ENCODE peak calls at places on chromosomes 5 and 9, in eight cellular contexts. One of them, this sample, is unnamed.

GRCh38 chr9:134358026-134358967 is 32.0 kb downstream of the RXRA start:
- DNase-seq in ovary: peak; percentile 70
- DNase-seq in A172: no peak
- DNase-seq in right lobe of liver: peak; percentile 78
- DNase-seq in activated CD4-positive, alpha-beta T cell treated with anti-CD3 and anti-CD28 coated beads, Interleukin-2, amount 50 U/mL, for 4 hours: no peak
- DNase-seq in stimulated activated naive CD4-positive, alpha-beta T cell: no peak
- DNase-seq in tibial artery: no peak
- DNase-seq in activated T-helper 1 cell treated with anti-CD3 and anti-CD28 coated beads, Interleukin-12 subunit alpha, Interleukin-12 subunit beta, Interleukin-2, Interleukin-4 antibody, amounts not matched to agents 30 ng/mL and 10 ng/mL and 1 ng/mL, durations not matched to agents 14 hours and 24 hours and 36 hours: no peak
- DNase-seq in this sample: no peak

GRCh38 chr5:116438979-116439554 is 135.6 kb downstream of the SEMA6A start:
- DNase-seq in ovary: no peak
- DNase-seq in A172: no peak
- DNase-seq in right lobe of liver: no peak
- DNase-seq in activated CD4-positive, alpha-beta T cell treated with anti-CD3 and anti-CD28 coated beads, Interleukin-2, amount 50 U/mL, for 4 hours: no peak
- DNase-seq in stimulated activated naive CD4-positive, alpha-beta T cell: no peak
- DNase-seq in tibial artery: no peak
- DNase-seq in activated T-helper 1 cell treated with anti-CD3 and anti-CD28 coated beads, Interleukin-12 subunit alpha, Interleukin-12 subunit beta, Interleukin-2, Interleukin-4 antibody, amounts not matched to agents 30 ng/mL and 10 ng/mL and 1 ng/mL, durations not matched to agents 14 hours and 24 hours and 36 hours: no peak
- DNase-seq in this sample: no peak

GRCh38 chr5:130032807-130033206 is 128.5 kb downstream of the CHSY3 start:
- DNase-seq in ovary: no peak
- DNase-seq in A172: no peak
- DNase-seq in right lobe of liver: peak; percentile 41
- DNase-seq in activated CD4-positive, alpha-beta T cell treated with anti-CD3 and anti-CD28 coated beads, Interleukin-2, amount 50 U/mL, for 4 hours: no peak
- DNase-seq in stimulated activated naive CD4-positive, alpha-beta T cell: no peak
- DNase-seq in tibial artery: peak; percentile 80
- DNase-seq in activated T-helper 1 cell treated with anti-CD3 and anti-CD28 coated beads, Interleukin-12 subunit alpha, Interleukin-12 subunit beta, Interleukin-2, Interleukin-4 antibody, amounts not matched to agents 30 ng/mL and 10 ng/mL and 1 ng/mL, durations not matched to agents 14 hours and 24 hours and 36 hours: no peak
- DNase-seq in this sample: no peak

GRCh38 chr5:112968411-112969106 is 8.0 kb upstream of the DCP2 start:
- DNase-seq in ovary: no peak
- DNase-seq in A172: no peak
- DNase-seq in right lobe of liver: no peak
- DNase-seq in activated CD4-positive, alpha-beta T cell treated with anti-CD3 and anti-CD28 coated beads, Interleukin-2, amount 50 U/mL, for 4 hours: no peak
- DNase-seq in stimulated activated naive CD4-positive, alpha-beta T cell: no peak
- DNase-seq in tibial artery: no peak
- DNase-seq in activated T-helper 1 cell treated with anti-CD3 and anti-CD28 coated beads, Interleukin-12 subunit alpha, Interleukin-12 subunit beta, Interleukin-2, Interleukin-4 antibody, amounts not matched to agents 30 ng/mL and 10 ng/mL and 1 ng/mL, durations not matched to agents 14 hours and 24 hours and 36 hours: no peak
- DNase-seq in this sample: no peak

GRCh38 chr5:126680215-126680817 is 79.6 kb downstream of the PHAX start:
- DNase-seq in ovary: no peak
- DNase-seq in A172: peak; percentile 7
- DNase-seq in right lobe of liver: no peak
- DNase-seq in activated CD4-positive, alpha-beta T cell treated with anti-CD3 and anti-CD28 coated beads, Interleukin-2, amount 50 U/mL, for 4 hours: no peak
- DNase-seq in stimulated activated naive CD4-positive, alpha-beta T cell: no peak
- DNase-seq in tibial artery: no peak
- DNase-seq in activated T-helper 1 cell treated with anti-CD3 and anti-CD28 coated beads, Interleukin-12 subunit alpha, Interleukin-12 subunit beta, Interleukin-2, Interleukin-4 antibody, amounts not matched to agents 30 ng/mL and 10 ng/mL and 1 ng/mL, durations not matched to agents 14 hours and 24 hours and 36 hours: no peak
- DNase-seq in this sample: no peak

GRCh38 chr9:114742947-114743346 is 61.0 kb upstream of the TEX48 start:
- DNase-seq in ovary: no peak
- DNase-seq in A172: no peak
- DNase-seq in right lobe of liver: no peak
- DNase-seq in activated CD4-positive, alpha-beta T cell treated with anti-CD3 and anti-CD28 coated beads, Interleukin-2, amount 50 U/mL, for 4 hours: no peak
- DNase-seq in stimulated activated naive CD4-positive, alpha-beta T cell: no peak
- DNase-seq in tibial artery: no peak
- DNase-seq in activated T-helper 1 cell treated with anti-CD3 and anti-CD28 coated beads, Interleukin-12 subunit alpha, Interleukin-12 subunit beta, Interleukin-2, Interleukin-4 antibody, amounts not matched to agents 30 ng/mL and 10 ng/mL and 1 ng/mL, durations not matched to agents 14 hours and 24 hours and 36 hours: no peak
- DNase-seq in this sample: no peak

GRCh38 chr5:134142806-134143205 is 28.3 kb downstream of the TCF7 start:
- DNase-seq in ovary: peak; percentile 21
- DNase-seq in A172: no peak
- DNase-seq in right lobe of liver: no peak
- DNase-seq in activated CD4-positive, alpha-beta T cell treated with anti-CD3 and anti-CD28 coated beads, Interleukin-2, amount 50 U/mL, for 4 hours: no peak
- DNase-seq in stimulated activated naive CD4-positive, alpha-beta T cell: no peak
- DNase-seq in tibial artery: peak; percentile 52
- DNase-seq in activated T-helper 1 cell treated with anti-CD3 and anti-CD28 coated beads, Interleukin-12 subunit alpha, Interleukin-12 subunit beta, Interleukin-2, Interleukin-4 antibody, amounts not matched to agents 30 ng/mL and 10 ng/mL and 1 ng/mL, durations not matched to agents 14 hours and 24 hours and 36 hours: no peak
- DNase-seq in this sample: no peak

GRCh38 chr9:16450578-16450977 is 419.9 kb downstream of the BNC2 start:
- DNase-seq in ovary: no peak
- DNase-seq in A172: no peak
- DNase-seq in right lobe of liver: no peak
- DNase-seq in activated CD4-positive, alpha-beta T cell treated with anti-CD3 and anti-CD28 coated beads, Interleukin-2, amount 50 U/mL, for 4 hours: no peak
- DNase-seq in stimulated activated naive CD4-positive, alpha-beta T cell: no peak
- DNase-seq in tibial artery: no peak
- DNase-seq in activated T-helper 1 cell treated with anti-CD3 and anti-CD28 coated beads, Interleukin-12 subunit alpha, Interleukin-12 subunit beta, Interleukin-2, Interleukin-4 antibody, amounts not matched to agents 30 ng/mL and 10 ng/mL and 1 ng/mL, durations not matched to agents 14 hours and 24 hours and 36 hours: no peak
- DNase-seq in this sample: no peak

GRCh38 chr9:137138058-137138697 is 776 bp upstream of the GRIN1 start:
- DNase-seq in ovary: no peak
- DNase-seq in A172: no peak
- DNase-seq in right lobe of liver: no peak
- DNase-seq in activated CD4-positive, alpha-beta T cell treated with anti-CD3 and anti-CD28 coated beads, Interleukin-2, amount 50 U/mL, for 4 hours: no peak
- DNase-seq in stimulated activated naive CD4-positive, alpha-beta T cell: no peak
- DNase-seq in tibial artery: no peak
- DNase-seq in activated T-helper 1 cell treated with anti-CD3 and anti-CD28 coated beads, Interleukin-12 subunit alpha, Interleukin-12 subunit beta, Interleukin-2, Interleukin-4 antibody, amounts not matched to agents 30 ng/mL and 10 ng/mL and 1 ng/mL, durations not matched to agents 14 hours and 24 hours and 36 hours: no peak
- DNase-seq in this sample: no peak

GRCh38 chr9:22169732-22170131 is 160.6 kb upstream of the CDKN2B start:
- DNase-seq in ovary: no peak
- DNase-seq in A172: no peak
- DNase-seq in right lobe of liver: no peak
- DNase-seq in activated CD4-positive, alpha-beta T cell treated with anti-CD3 and anti-CD28 coated beads, Interleukin-2, amount 50 U/mL, for 4 hours: no peak
- DNase-seq in stimulated activated naive CD4-positive, alpha-beta T cell: no peak
- DNase-seq in tibial artery: no peak
- DNase-seq in activated T-helper 1 cell treated with anti-CD3 and anti-CD28 coated beads, Interleukin-12 subunit alpha, Interleukin-12 subunit beta, Interleukin-2, Interleukin-4 antibody, amounts not matched to agents 30 ng/mL and 10 ng/mL and 1 ng/mL, durations not matched to agents 14 hours and 24 hours and 36 hours: no peak
- DNase-seq in this sample: no peak

GRCh38 chr5:51395666-51396356 is 12.6 kb downstream of the ISL1 start:
- DNase-seq in ovary: no peak
- DNase-seq in A172: no peak
- DNase-seq in right lobe of liver: no peak
- DNase-seq in activated CD4-positive, alpha-beta T cell treated with anti-CD3 and anti-CD28 coated beads, Interleukin-2, amount 50 U/mL, for 4 hours: no peak
- DNase-seq in stimulated activated naive CD4-positive, alpha-beta T cell: no peak
- DNase-seq in tibial artery: no peak
- DNase-seq in activated T-helper 1 cell treated with anti-CD3 and anti-CD28 coated beads, Interleukin-12 subunit alpha, Interleukin-12 subunit beta, Interleukin-2, Interleukin-4 antibody, amounts not matched to agents 30 ng/mL and 10 ng/mL and 1 ng/mL, durations not matched to agents 14 hours and 24 hours and 36 hours: no peak
- DNase-seq in this sample: no peak

GRCh38 chr9:137089232-137089947 is 2.6 kb downstream of the MAN1B1 start:
- DNase-seq in ovary: no peak
- DNase-seq in A172: no peak
- DNase-seq in right lobe of liver: no peak
- DNase-seq in activated CD4-positive, alpha-beta T cell treated with anti-CD3 and anti-CD28 coated beads, Interleukin-2, amount 50 U/mL, for 4 hours: no peak
- DNase-seq in stimulated activated naive CD4-positive, alpha-beta T cell: no peak
- DNase-seq in tibial artery: no peak
- DNase-seq in activated T-helper 1 cell treated with anti-CD3 and anti-CD28 coated beads, Interleukin-12 subunit alpha, Interleukin-12 subunit beta, Interleukin-2, Interleukin-4 antibody, amounts not matched to agents 30 ng/mL and 10 ng/mL and 1 ng/mL, durations not matched to agents 14 hours and 24 hours and 36 hours: no peak
- DNase-seq in this sample: no peak

GRCh38 chr5:15695171-15695676 is 195.2 kb downstream of the FBXL7 start:
- DNase-seq in ovary: peak; percentile 43
- DNase-seq in A172: peak; percentile 46
- DNase-seq in right lobe of liver: no peak
- DNase-seq in activated CD4-positive, alpha-beta T cell treated with anti-CD3 and anti-CD28 coated beads, Interleukin-2, amount 50 U/mL, for 4 hours: no peak
- DNase-seq in stimulated activated naive CD4-positive, alpha-beta T cell: no peak
- DNase-seq in tibial artery: no peak
- DNase-seq in activated T-helper 1 cell treated with anti-CD3 and anti-CD28 coated beads, Interleukin-12 subunit alpha, Interleukin-12 subunit beta, Interleukin-2, Interleukin-4 antibody, amounts not matched to agents 30 ng/mL and 10 ng/mL and 1 ng/mL, durations not matched to agents 14 hours and 24 hours and 36 hours: no peak
- DNase-seq in this sample: no peak

GRCh38 chr9:129487307-129487657 is 133.6 kb downstream of the C9orf50 start:
- DNase-seq in ovary: no peak
- DNase-seq in A172: no peak
- DNase-seq in right lobe of liver: no peak
- DNase-seq in activated CD4-positive, alpha-beta T cell treated with anti-CD3 and anti-CD28 coated beads, Interleukin-2, amount 50 U/mL, for 4 hours: no peak
- DNase-seq in stimulated activated naive CD4-positive, alpha-beta T cell: no peak
- DNase-seq in tibial artery: no peak
- DNase-seq in activated T-helper 1 cell treated with anti-CD3 and anti-CD28 coated beads, Interleukin-12 subunit alpha, Interleukin-12 subunit beta, Interleukin-2, Interleukin-4 antibody, amounts not matched to agents 30 ng/mL and 10 ng/mL and 1 ng/mL, durations not matched to agents 14 hours and 24 hours and 36 hours: no peak
- DNase-seq in this sample: no peak

GRCh38 chr5:39093351-39093749 is 19.2 kb upstream of the RICTOR start:
- DNase-seq in ovary: no peak
- DNase-seq in A172: peak; percentile 25
- DNase-seq in right lobe of liver: no peak
- DNase-seq in activated CD4-positive, alpha-beta T cell treated with anti-CD3 and anti-CD28 coated beads, Interleukin-2, amount 50 U/mL, for 4 hours: no peak
- DNase-seq in stimulated activated naive CD4-positive, alpha-beta T cell: no peak
- DNase-seq in tibial artery: no peak
- DNase-seq in activated T-helper 1 cell treated with anti-CD3 and anti-CD28 coated beads, Interleukin-12 subunit alpha, Interleukin-12 subunit beta, Interleukin-2, Interleukin-4 antibody, amounts not matched to agents 30 ng/mL and 10 ng/mL and 1 ng/mL, durations not matched to agents 14 hours and 24 hours and 36 hours: no peak
- DNase-seq in this sample: no peak

GRCh38 chr9:136791466-136792276 is 527 bp downstream of the TMEM141 start:
- DNase-seq in ovary: peak; percentile 79
- DNase-seq in A172: peak; percentile 45
- DNase-seq in right lobe of liver: peak; percentile 80
- DNase-seq in activated CD4-positive, alpha-beta T cell treated with anti-CD3 and anti-CD28 coated beads, Interleukin-2, amount 50 U/mL, for 4 hours: peak; percentile 65
- DNase-seq in stimulated activated naive CD4-positive, alpha-beta T cell: peak; percentile 85
- DNase-seq in tibial artery: peak; percentile 81
- DNase-seq in activated T-helper 1 cell treated with anti-CD3 and anti-CD28 coated beads, Interleukin-12 subunit alpha, Interleukin-12 subunit beta, Interleukin-2, Interleukin-4 antibody, amounts not matched to agents 30 ng/mL and 10 ng/mL and 1 ng/mL, durations not matched to agents 14 hours and 24 hours and 36 hours: peak; percentile 53
- DNase-seq in this sample: peak; percentile 73

GRCh38 chr5:101590384-101590783 is 687.3 kb upstream of the ST8SIA4 start:
- DNase-seq in ovary: no peak
- DNase-seq in A172: no peak
- DNase-seq in right lobe of liver: no peak
- DNase-seq in activated CD4-positive, alpha-beta T cell treated with anti-CD3 and anti-CD28 coated beads, Interleukin-2, amount 50 U/mL, for 4 hours: no peak
- DNase-seq in stimulated activated naive CD4-positive, alpha-beta T cell: no peak
- DNase-seq in tibial artery: no peak
- DNase-seq in activated T-helper 1 cell treated with anti-CD3 and anti-CD28 coated beads, Interleukin-12 subunit alpha, Interleukin-12 subunit beta, Interleukin-2, Interleukin-4 antibody, amounts not matched to agents 30 ng/mL and 10 ng/mL and 1 ng/mL, durations not matched to agents 14 hours and 24 hours and 36 hours: no peak
- DNase-seq in this sample: no peak

GRCh38 chr9:110389148-110389783 is 51.6 kb upstream of the TXNDC8 start:
- DNase-seq in ovary: no peak
- DNase-seq in A172: no peak
- DNase-seq in right lobe of liver: no peak
- DNase-seq in activated CD4-positive, alpha-beta T cell treated with anti-CD3 and anti-CD28 coated beads, Interleukin-2, amount 50 U/mL, for 4 hours: no peak
- DNase-seq in stimulated activated naive CD4-positive, alpha-beta T cell: no peak
- DNase-seq in tibial artery: no peak
- DNase-seq in activated T-helper 1 cell treated with anti-CD3 and anti-CD28 coated beads, Interleukin-12 subunit alpha, Interleukin-12 subunit beta, Interleukin-2, Interleukin-4 antibody, amounts not matched to agents 30 ng/mL and 10 ng/mL and 1 ng/mL, durations not matched to agents 14 hours and 24 hours and 36 hours: no peak
- DNase-seq in this sample: no peak

GRCh38 chr5:149938272-149938671 is 6.3 kb downstream of the PDE6A start:
- DNase-seq in ovary: no peak
- DNase-seq in A172: peak; percentile 76
- DNase-seq in right lobe of liver: peak; percentile 57
- DNase-seq in activated CD4-positive, alpha-beta T cell treated with anti-CD3 and anti-CD28 coated beads, Interleukin-2, amount 50 U/mL, for 4 hours: no peak
- DNase-seq in stimulated activated naive CD4-positive, alpha-beta T cell: no peak
- DNase-seq in tibial artery: no peak
- DNase-seq in activated T-helper 1 cell treated with anti-CD3 and anti-CD28 coated beads, Interleukin-12 subunit alpha, Interleukin-12 subunit beta, Interleukin-2, Interleukin-4 antibody, amounts not matched to agents 30 ng/mL and 10 ng/mL and 1 ng/mL, durations not matched to agents 14 hours and 24 hours and 36 hours: no peak
- DNase-seq in this sample: no peak

GRCh38 chr9:107732781-107733529 is 243.4 kb upstream of the KLF4 start:
- DNase-seq in ovary: peak; percentile 52
- DNase-seq in A172: peak; percentile 81
- DNase-seq in right lobe of liver: no peak
- DNase-seq in activated CD4-positive, alpha-beta T cell treated with anti-CD3 and anti-CD28 coated beads, Interleukin-2, amount 50 U/mL, for 4 hours: no peak
- DNase-seq in stimulated activated naive CD4-positive, alpha-beta T cell: no peak
- DNase-seq in tibial artery: peak; percentile 80
- DNase-seq in activated T-helper 1 cell treated with anti-CD3 and anti-CD28 coated beads, Interleukin-12 subunit alpha, Interleukin-12 subunit beta, Interleukin-2, Interleukin-4 antibody, amounts not matched to agents 30 ng/mL and 10 ng/mL and 1 ng/mL, durations not matched to agents 14 hours and 24 hours and 36 hours: no peak
- DNase-seq in this sample: no peak

GRCh38 chr5:148949871-148950863 is 112.7 kb downstream of the SH3TC2 start:
- DNase-seq in ovary: no peak
- DNase-seq in A172: no peak
- DNase-seq in right lobe of liver: no peak
- DNase-seq in activated CD4-positive, alpha-beta T cell treated with anti-CD3 and anti-CD28 coated beads, Interleukin-2, amount 50 U/mL, for 4 hours: no peak
- DNase-seq in stimulated activated naive CD4-positive, alpha-beta T cell: no peak
- DNase-seq in tibial artery: peak; percentile 83
- DNase-seq in activated T-helper 1 cell treated with anti-CD3 and anti-CD28 coated beads, Interleukin-12 subunit alpha, Interleukin-12 subunit beta, Interleukin-2, Interleukin-4 antibody, amounts not matched to agents 30 ng/mL and 10 ng/mL and 1 ng/mL, durations not matched to agents 14 hours and 24 hours and 36 hours: no peak
- DNase-seq in this sample: no peak

GRCh38 chr5:51378415-51378777 is 4.9 kb upstream of the ISL1 start:
- DNase-seq in ovary: no peak
- DNase-seq in A172: no peak
- DNase-seq in right lobe of liver: no peak
- DNase-seq in activated CD4-positive, alpha-beta T cell treated with anti-CD3 and anti-CD28 coated beads, Interleukin-2, amount 50 U/mL, for 4 hours: no peak
- DNase-seq in stimulated activated naive CD4-positive, alpha-beta T cell: no peak
- DNase-seq in tibial artery: no peak
- DNase-seq in activated T-helper 1 cell treated with anti-CD3 and anti-CD28 coated beads, Interleukin-12 subunit alpha, Interleukin-12 subunit beta, Interleukin-2, Interleukin-4 antibody, amounts not matched to agents 30 ng/mL and 10 ng/mL and 1 ng/mL, durations not matched to agents 14 hours and 24 hours and 36 hours: no peak
- DNase-seq in this sample: no peak

GRCh38 chr9:129095908-129096307 is 14.7 kb downstream of the CRAT start:
- DNase-seq in ovary: no peak
- DNase-seq in A172: no peak
- DNase-seq in right lobe of liver: peak; percentile 45
- DNase-seq in activated CD4-positive, alpha-beta T cell treated with anti-CD3 and anti-CD28 coated beads, Interleukin-2, amount 50 U/mL, for 4 hours: no peak
- DNase-seq in stimulated activated naive CD4-positive, alpha-beta T cell: no peak
- DNase-seq in tibial artery: no peak
- DNase-seq in activated T-helper 1 cell treated with anti-CD3 and anti-CD28 coated beads, Interleukin-12 subunit alpha, Interleukin-12 subunit beta, Interleukin-2, Interleukin-4 antibody, amounts not matched to agents 30 ng/mL and 10 ng/mL and 1 ng/mL, durations not matched to agents 14 hours and 24 hours and 36 hours: no peak
- DNase-seq in this sample: no peak

GRCh38 chr9:90219548-90220118 is 423.0 kb downstream of the DIRAS2 start:
- DNase-seq in ovary: no peak
- DNase-seq in A172: no peak
- DNase-seq in right lobe of liver: no peak
- DNase-seq in activated CD4-positive, alpha-beta T cell treated with anti-CD3 and anti-CD28 coated beads, Interleukin-2, amount 50 U/mL, for 4 hours: peak; percentile 4
- DNase-seq in stimulated activated naive CD4-positive, alpha-beta T cell: peak; percentile 19
- DNase-seq in tibial artery: no peak
- DNase-seq in activated T-helper 1 cell treated with anti-CD3 and anti-CD28 coated beads, Interleukin-12 subunit alpha, Interleukin-12 subunit beta, Interleukin-2, Interleukin-4 antibody, amounts not matched to agents 30 ng/mL and 10 ng/mL and 1 ng/mL, durations not matched to agents 14 hours and 24 hours and 36 hours: no peak
- DNase-seq in this sample: no peak

GRCh38 chr5:74140409-74140808 is 500.1 kb downstream of the ENC1 start:
- DNase-seq in ovary: no peak
- DNase-seq in A172: no peak
- DNase-seq in right lobe of liver: no peak
- DNase-seq in activated CD4-positive, alpha-beta T cell treated with anti-CD3 and anti-CD28 coated beads, Interleukin-2, amount 50 U/mL, for 4 hours: no peak
- DNase-seq in stimulated activated naive CD4-positive, alpha-beta T cell: no peak
- DNase-seq in tibial artery: no peak
- DNase-seq in activated T-helper 1 cell treated with anti-CD3 and anti-CD28 coated beads, Interleukin-12 subunit alpha, Interleukin-12 subunit beta, Interleukin-2, Interleukin-4 antibody, amounts not matched to agents 30 ng/mL and 10 ng/mL and 1 ng/mL, durations not matched to agents 14 hours and 24 hours and 36 hours: no peak
- DNase-seq in this sample: no peak

GRCh38 chr5:9947231-9947693 is 302.4 kb downstream of the ATPSCKMT start:
- DNase-seq in ovary: no peak
- DNase-seq in A172: no peak
- DNase-seq in right lobe of liver: no peak
- DNase-seq in activated CD4-positive, alpha-beta T cell treated with anti-CD3 and anti-CD28 coated beads, Interleukin-2, amount 50 U/mL, for 4 hours: no peak
- DNase-seq in stimulated activated naive CD4-positive, alpha-beta T cell: no peak
- DNase-seq in tibial artery: no peak
- DNase-seq in activated T-helper 1 cell treated with anti-CD3 and anti-CD28 coated beads, Interleukin-12 subunit alpha, Interleukin-12 subunit beta, Interleukin-2, Interleukin-4 antibody, amounts not matched to agents 30 ng/mL and 10 ng/mL and 1 ng/mL, durations not matched to agents 14 hours and 24 hours and 36 hours: no peak
- DNase-seq in this sample: no peak

GRCh38 chr9:2819165-2819564 is 24.7 kb downstream of the PUM3 start:
- DNase-seq in ovary: no peak
- DNase-seq in A172: no peak
- DNase-seq in right lobe of liver: no peak
- DNase-seq in activated CD4-positive, alpha-beta T cell treated with anti-CD3 and anti-CD28 coated beads, Interleukin-2, amount 50 U/mL, for 4 hours: no peak
- DNase-seq in stimulated activated naive CD4-positive, alpha-beta T cell: no peak
- DNase-seq in tibial artery: no peak
- DNase-seq in activated T-helper 1 cell treated with anti-CD3 and anti-CD28 coated beads, Interleukin-12 subunit alpha, Interleukin-12 subunit beta, Interleukin-2, Interleukin-4 antibody, amounts not matched to agents 30 ng/mL and 10 ng/mL and 1 ng/mL, durations not matched to agents 14 hours and 24 hours and 36 hours: no peak
- DNase-seq in this sample: no peak

GRCh38 chr5:39186289-39186688 is 33.1 kb downstream of the FYB1 start:
- DNase-seq in ovary: no peak
- DNase-seq in A172: no peak
- DNase-seq in right lobe of liver: no peak
- DNase-seq in activated CD4-positive, alpha-beta T cell treated with anti-CD3 and anti-CD28 coated beads, Interleukin-2, amount 50 U/mL, for 4 hours: no peak
- DNase-seq in stimulated activated naive CD4-positive, alpha-beta T cell: peak; percentile 57
- DNase-seq in tibial artery: no peak
- DNase-seq in activated T-helper 1 cell treated with anti-CD3 and anti-CD28 coated beads, Interleukin-12 subunit alpha, Interleukin-12 subunit beta, Interleukin-2, Interleukin-4 antibody, amounts not matched to agents 30 ng/mL and 10 ng/mL and 1 ng/mL, durations not matched to agents 14 hours and 24 hours and 36 hours: no peak
- DNase-seq in this sample: peak; percentile 42

GRCh38 chr5:11504794-11505193 is 399.5 kb downstream of the CTNND2 start:
- DNase-seq in ovary: no peak
- DNase-seq in A172: peak; percentile 48
- DNase-seq in right lobe of liver: no peak
- DNase-seq in activated CD4-positive, alpha-beta T cell treated with anti-CD3 and anti-CD28 coated beads, Interleukin-2, amount 50 U/mL, for 4 hours: no peak
- DNase-seq in stimulated activated naive CD4-positive, alpha-beta T cell: no peak
- DNase-seq in tibial artery: no peak
- DNase-seq in activated T-helper 1 cell treated with anti-CD3 and anti-CD28 coated beads, Interleukin-12 subunit alpha, Interleukin-12 subunit beta, Interleukin-2, Interleukin-4 antibody, amounts not matched to agents 30 ng/mL and 10 ng/mL and 1 ng/mL, durations not matched to agents 14 hours and 24 hours and 36 hours: no peak
- DNase-seq in this sample: no peak

GRCh38 chr9:137406876-137407589 is 15.9 kb downstream of the EXD3 start:
- DNase-seq in ovary: peak; percentile 83
- DNase-seq in A172: no peak
- DNase-seq in right lobe of liver: peak; percentile 65
- DNase-seq in activated CD4-positive, alpha-beta T cell treated with anti-CD3 and anti-CD28 coated beads, Interleukin-2, amount 50 U/mL, for 4 hours: peak; percentile 59
- DNase-seq in stimulated activated naive CD4-positive, alpha-beta T cell: peak; percentile 47
- DNase-seq in tibial artery: no peak
- DNase-seq in activated T-helper 1 cell treated with anti-CD3 and anti-CD28 coated beads, Interleukin-12 subunit alpha, Interleukin-12 subunit beta, Interleukin-2, Interleukin-4 antibody, amounts not matched to agents 30 ng/mL and 10 ng/mL and 1 ng/mL, durations not matched to agents 14 hours and 24 hours and 36 hours: peak; percentile 56
- DNase-seq in this sample: peak; percentile 51